ENCODE peak calls at places on chromosomes 5 and 9, in six cellular contexts. H is GM12878, L is HepG2, M is K562, E is H1, D is SK-N-SH. F is an unnamed sample.

GRCh38 chr9:135990468-135991429 is 29.6 kb upstream of the UBAC1 start:
- DNase-seq in H (no peak), L (peak; percentile 78), M (peak; percentile 91), E (peak; percentile 62), D (peak; percentile 89), F (peak; percentile 43)

GRCh38 chr9:86714976-86715375 is 232.3 kb downstream of the GAS1 start:
- DNase-seq in H (no peak), L (no peak), M (no peak), E (no peak), D (no peak), F (no peak)

GRCh38 chr5:148808864-148809642 is 17.4 kb upstream of the ADRB2 start:
- DNase-seq in H (peak; percentile 58), L (no peak), M (no peak), E (no peak), D (peak; percentile 44), F (no peak)

GRCh38 chr5:149328177-149328576 is 17.1 kb upstream of the GRPEL2 start:
- DNase-seq in H (no peak), L (no peak), M (no peak), E (no peak), D (no peak), F (no peak)

GRCh38 chr5:151199581-151200185 is 24.2 kb downstream of the CCDC69 start:
- DNase-seq in H (no peak), L (no peak), M (no peak), E (no peak), D (no peak), F (no peak)

GRCh38 chr9:121944741-121945191 is 148.3 kb downstream of the TTLL11 start:
- DNase-seq in H (no peak), L (no peak), M (no peak), E (no peak), D (no peak), F (no peak)

GRCh38 chr9:92489209-92489608 is 6.9 kb upstream of the ASPN start:
- DNase-seq in H (no peak), L (no peak), M (no peak), E (no peak), D (no peak), F (no peak)

GRCh38 chr5:170289749-170290148 is 7.8 kb downstream of the LCP2 start:
- DNase-seq in H (no peak), L (no peak), M (no peak), E (no peak), D (no peak), F (no peak)

GRCh38 chr5:6358434-6358820 is 19.9 kb downstream of the MED10 start:
- DNase-seq in H (no peak), L (no peak), M (no peak), E (no peak), D (no peak), F (no peak)

GRCh38 chr9:136853596-136854112 is 1.5 kb downstream of the MAMDC4 start:
- DNase-seq in H (no peak), L (no peak), M (no peak), E (no peak), D (no peak), F (no peak)

GRCh38 chr9:26271495-26272122 is 593.4 kb upstream of the TUSC1 start:
- DNase-seq in H (no peak), L (no peak), M (no peak), E (no peak), D (no peak), F (no peak)

GRCh38 chr5:35771321-35771720 is 85.4 kb upstream of the IL7R start:
- DNase-seq in H (no peak), L (no peak), M (no peak), E (no peak), D (no peak), F (no peak)

GRCh38 chr9:82332018-82332773 is 343.6 kb downstream of the SPATA31D1 start:
- DNase-seq in H (no peak), L (no peak), M (no peak), E (no peak), D (no peak), F (no peak)

GRCh38 chr5:58967597-58968281 is 384.9 kb downstream of the RAB3C start:
- DNase-seq in H (no peak), L (no peak), M (no peak), E (no peak), D (no peak), F (no peak)

GRCh38 chr9:21556581-21557427 is 74.7 kb upstream of the IFNE start:
- DNase-seq in H (no peak), L (no peak), M (no peak), E (no peak), D (no peak), F (no peak)

GRCh38 chr9:4740373-4740622 is 704 bp downstream of the AK3 start:
- DNase-seq in H (no peak), L (no peak), M (no peak), E (no peak), D (no peak), F (no peak)

GRCh38 chr5:173643964-173644363 is 27.5 kb upstream of the BOD1 start:
- DNase-seq in H (peak; percentile 44), L (no peak), M (no peak), E (no peak), D (peak; percentile 87), F (no peak)

GRCh38 chr5:146541956-146542849 is 26.2 kb upstream of the GPR151 start:
- DNase-seq in H (no peak), L (peak; percentile 38), M (peak; percentile 75), E (peak; percentile 61), D (peak; percentile 74), F (peak; percentile 34)

GRCh38 chr5:137565450-137565849 is 66.3 kb upstream of the SPOCK1 start:
- DNase-seq in H (no peak), L (no peak), M (no peak), E (no peak), D (no peak), F (no peak)

GRCh38 chr5:103216137-103216536 is 42.4 kb upstream of the MACIR start:
- DNase-seq in H (no peak), L (no peak), M (no peak), E (no peak), D (no peak), F (no peak)

GRCh38 chr9:89247431-89248370 is 63.3 kb upstream of the CKS2 start:
- DNase-seq in H (no peak), L (no peak), M (no peak), E (peak; percentile 34), D (no peak), F (no peak)

GRCh38 chr5:154002093-154002492 is 36.6 kb downstream of the FAM114A2 start:
- DNase-seq in H (no peak), L (no peak), M (no peak), E (no peak), D (no peak), F (no peak)

GRCh38 chr5:127351418-127351817 is 60.8 kb downstream of the MEGF10 start:
- DNase-seq in H (no peak), L (no peak), M (no peak), E (no peak), D (no peak), F (no peak)

GRCh38 chr5:5483880-5484595 is 61.6 kb downstream of the ICE1 start:
- DNase-seq in H (no peak), L (no peak), M (no peak), E (no peak), D (no peak), F (no peak)

GRCh38 chr5:141508808-141509611 is 20.1 kb downstream of the PCDHGC5 start:
- DNase-seq in H (no peak), L (peak; percentile 5), M (no peak), E (no peak), D (peak; percentile 90), F (no peak)
- TF ChIP-seq POLR2AphosphoS5 in H (no peak), L (no peak), M (no peak), E (no peak), D (peak; percentile 44), F (no peak)

DNA sequence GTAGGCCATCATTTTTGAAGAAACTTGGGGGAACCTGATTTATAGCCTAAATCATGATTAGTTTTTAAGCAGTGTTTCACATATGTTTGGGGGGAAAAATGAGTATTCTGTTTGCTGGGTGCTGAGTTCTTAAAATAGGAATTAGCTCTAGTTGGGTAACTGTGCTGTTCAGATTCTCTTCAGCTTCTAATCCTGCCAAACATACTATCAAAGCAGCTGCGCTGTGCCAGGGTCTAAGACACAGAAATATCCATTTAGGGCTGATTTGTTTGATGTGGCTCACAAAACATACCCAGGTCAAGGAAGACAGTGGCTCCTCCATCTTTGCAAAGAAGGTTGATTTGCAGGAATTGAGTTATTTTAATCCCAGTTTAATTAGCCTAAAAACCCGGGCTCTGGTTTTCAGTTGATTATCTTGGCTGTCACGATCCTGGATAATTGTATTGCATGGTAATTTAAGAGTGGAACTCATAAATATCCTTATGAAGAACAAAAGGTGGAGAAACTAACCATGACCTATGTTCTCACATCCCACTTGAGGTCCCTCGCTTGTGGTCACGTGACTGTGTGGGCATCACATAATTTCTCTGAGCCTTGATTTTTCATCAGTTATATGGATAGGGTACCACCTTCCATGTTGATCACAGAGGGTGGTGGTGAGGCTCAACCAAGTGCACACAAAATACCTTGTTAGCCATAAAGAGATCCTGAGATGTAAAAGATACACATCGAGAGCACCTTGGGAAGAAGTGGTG is 18.7 kb downstream of the CYFIP2 start:
- DNase-seq in H (no peak), L (no peak), M (no peak), E (no peak), D (no peak), F (no peak)
- TF ChIP-seq GABPA in H (no peak), L (no peak), M (no peak), E (no peak), D (no peak), F (no peak)

DNA sequence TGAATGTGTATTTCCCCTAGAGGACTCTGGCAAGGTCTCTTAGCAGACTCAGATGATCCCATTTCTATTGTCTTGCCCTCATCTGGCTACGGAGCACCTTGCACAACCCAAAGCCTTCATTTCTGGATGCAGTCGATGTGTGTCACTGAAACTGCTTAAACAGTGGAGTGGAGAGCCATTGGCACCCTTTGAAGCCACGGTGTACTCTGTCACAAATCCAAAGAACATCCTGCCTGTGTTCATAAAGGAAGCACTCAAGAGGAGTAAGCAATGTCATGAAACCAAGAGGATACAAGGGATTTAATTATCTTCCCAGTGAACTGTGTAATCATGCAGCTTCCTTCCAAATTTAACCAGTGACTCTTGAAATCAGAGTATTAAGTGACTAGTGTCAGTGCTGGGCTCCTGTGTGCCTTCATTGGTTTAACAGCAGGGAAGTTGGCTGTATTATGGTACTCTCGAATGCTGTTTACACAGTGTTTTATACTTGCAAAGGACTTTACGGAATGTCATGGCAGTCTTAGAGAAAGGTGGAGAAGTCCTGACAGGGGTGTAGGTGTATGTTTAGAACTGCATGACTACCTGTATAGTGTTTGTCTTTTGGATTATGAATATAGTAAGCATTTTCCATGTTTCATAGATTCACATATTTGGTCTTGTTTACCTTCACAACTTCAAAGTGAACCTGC is 41.9 kb downstream of the CD180 start:
- DNase-seq in H (no peak), L (no peak), M (no peak), E (no peak), D (no peak), F (no peak)
- TF ChIP-seq POLR2AphosphoS5 in H (no peak), L (no peak), M (no peak), E (no peak), D (no peak), F (no peak)

GRCh38 chr9:16869961-16870605 is 387 bp downstream of the BNC2 start:
- DNase-seq in H (no peak), L (no peak), M (no peak), E (no peak), D (peak; percentile 67), F (no peak)
- TF ChIP-seq GABPA in H (no peak), L (no peak), M (no peak), E (no peak), D (no peak), F (no peak)

F was measured in HL-60.